ENCODE peak calls at places on chromosomes 3 and 15, in four cellular contexts. One of them, this sample, is unnamed. For H3K4me1 and H4K20me1, the result is how much of the 10 kb centered on the place peaks cover.

GRCh38 chr15:65804252-65804931 is 12.3 kb upstream of the DENND4A start:
- DNase-seq in HepG2: peak
- DNase-seq in GM12878: no peak
- DNase-seq in K562: no peak
- DNase-seq in this sample: no peak

GRCh38 chr3:112752092-112752512 is 94.6 kb downstream of the CD200R1L start:
- DNase-seq in GM12878: no peak
- DNase-seq in K562: no peak
- DNase-seq in HepG2: no peak
- DNase-seq in this sample: no peak

GRCh38 chr3:49329201-49329600 is 10.7 kb downstream of the USP4 start:
- DNase-seq in GM12878: no peak
- DNase-seq in K562: no peak
- DNase-seq in HepG2: no peak
- DNase-seq in this sample: no peak

GRCh38 chr3:190606596-190606995 is 92.7 kb downstream of the IL1RAP start:
- DNase-seq in GM12878: no peak
- DNase-seq in K562: no peak
- DNase-seq in HepG2: no peak
- DNase-seq in this sample: no peak

GRCh38 chr15:80967451-80967850 is 22.2 kb downstream of the MESD start:
- DNase-seq in HepG2: peak
- DNase-seq in GM12878: no peak
- DNase-seq in K562: no peak
- DNase-seq in this sample: no peak

GRCh38 chr15:78301326-78301725 is 1.9 kb upstream of the SKIC8 start:
- DNase-seq in GM12878: peak
- DNase-seq in HepG2: no peak
- DNase-seq in K562: no peak
- DNase-seq in this sample: no peak

GRCh38 chr3:156685198-156685597 is 10.8 kb downstream of the TIPARP start:
- DNase-seq in HepG2: no peak
- DNase-seq in GM12878: no peak
- DNase-seq in K562: no peak
- DNase-seq in this sample: no peak

GRCh38 chr3:194397757-194398312 is 1.2 kb downstream of the GP5 start:
- DNase-seq in K562: no peak
- DNase-seq in GM12878: no peak
- DNase-seq in HepG2: no peak
- DNase-seq in this sample: peak

GRCh38 chr15:85142324-85142723 is 160.7 kb downstream of the PDE8A start:
- DNase-seq in GM12878: no peak
- DNase-seq in K562: no peak
- DNase-seq in HepG2: no peak
- DNase-seq in this sample: peak

GRCh38 chr3:111715911-111716523 is 120.9 kb upstream of the ZBED2 start:
- DNase-seq in K562: peak
- DNase-seq in GM12878: no peak
- DNase-seq in HepG2: peak
- DNase-seq in this sample: peak

GRCh38 chr15:63626955-63627354 is 29.8 kb downstream of the FBXL22 start:
- DNase-seq in GM12878: peak
- DNase-seq in HepG2: no peak
- DNase-seq in K562: no peak
- DNase-seq in this sample: no peak

GRCh38 chr15:63250312-63250965 is 27.0 kb upstream of the APH1B start:
- DNase-seq in K562: no peak
- DNase-seq in GM12878: no peak
- DNase-seq in HepG2: no peak
- DNase-seq in this sample: no peak

GRCh38 chr15:70854669-70854976 is 666 bp upstream of the LARP6 start:
- DNase-seq in GM12878: no peak
- DNase-seq in K562: no peak
- DNase-seq in HepG2: no peak
- DNase-seq in this sample: peak

GRCh38 chr15:66390670-66391069 is 4.0 kb downstream of the MAP2K1 start:
- DNase-seq in K562: no peak
- DNase-seq in GM12878: peak
- DNase-seq in HepG2: no peak
- DNase-seq in this sample: no peak

GRCh38 chr15:73965730-73966103 is 26.4 kb downstream of the STOML1 start:
- DNase-seq in K562: no peak
- DNase-seq in HepG2: no peak
- DNase-seq in GM12878: no peak
- DNase-seq in this sample: no peak

GRCh38 chr15:96974761-96975160 is 644.3 kb downstream of the NR2F2 start:
- DNase-seq in HepG2: no peak
- DNase-seq in GM12878: no peak
- DNase-seq in K562: no peak
- DNase-seq in this sample: peak

GRCh38 chr3:71641669-71642068 is 58.1 kb upstream of the FOXP1 start:
- DNase-seq in K562: peak
- DNase-seq in GM12878: peak
- DNase-seq in HepG2: peak
- DNase-seq in this sample: no peak

GRCh38 chr3:123296836-123297626 is 95.3 kb downstream of the SEC22A start:
- DNase-seq in K562: no peak
- DNase-seq in HepG2: no peak
- DNase-seq in GM12878: no peak
- DNase-seq in this sample: no peak

GRCh38 chr15:90482124-90483011 is 47.4 kb upstream of the CRTC3 start:
- DNase-seq in HepG2: peak
- DNase-seq in GM12878: no peak
- DNase-seq in K562: peak
- DNase-seq in this sample: peak

GRCh38 chr3:15009156-15009555 is 56.0 kb downstream of the MRPS25 start:
- DNase-seq in GM12878: no peak
- DNase-seq in K562: no peak
- DNase-seq in HepG2: no peak
- DNase-seq in this sample: no peak

GRCh38 chr3:188721990-188722389 is 449.8 kb upstream of the TPRG1 start:
- DNase-seq in K562: no peak
- DNase-seq in GM12878: no peak
- DNase-seq in HepG2: no peak
- DNase-seq in this sample: no peak

GRCh38 chr3:71542548-71543370 is 40.8 kb downstream of the FOXP1 start:
- DNase-seq in HepG2: no peak
- DNase-seq in GM12878: no peak
- DNase-seq in K562: peak
- DNase-seq in this sample: peak

GRCh38 chr3:9934235-9934621 is 594 bp downstream of the CRELD1 start:
- DNase-seq in GM12878: no peak
- DNase-seq in K562: peak
- DNase-seq in HepG2: no peak
- DNase-seq in this sample: no peak

GRCh38 chr15:82572311-82572710 is 32.1 kb upstream of the RPS17 start:
- DNase-seq in K562: no peak
- DNase-seq in HepG2: no peak
- DNase-seq in GM12878: no peak
- DNase-seq in this sample: no peak

GRCh38 chr3:157464283-157464682 is 27.6 kb downstream of the PTX3 start:
- DNase-seq in K562: no peak
- DNase-seq in HepG2: no peak
- DNase-seq in GM12878: no peak
- DNase-seq in this sample: no peak

GRCh38 chr3:141840737-141841544 is 35.5 kb upstream of the ATP1B3 start:
- DNase-seq in K562: no peak
- DNase-seq in GM12878: no peak
- DNase-seq in HepG2: no peak
- DNase-seq in this sample: peak

GRCh38 chr15:61382927-61383326 is 153.8 kb upstream of the RORA start:
- DNase-seq in K562: no peak
- DNase-seq in GM12878: no peak
- DNase-seq in HepG2: no peak
- DNase-seq in this sample: no peak

GRCh38 chr3:76147846-76148245 is 362.5 kb upstream of the ZNF717 start:
- DNase-seq in K562: no peak
- DNase-seq in GM12878: no peak
- DNase-seq in HepG2: no peak
- DNase-seq in this sample: no peak

GRCh38 chr3:159451067-159451466 is 537.6 kb upstream of the IL12A start:
- DNase-seq in GM12878: no peak
- DNase-seq in HepG2: peak
- DNase-seq in K562: no peak
- DNase-seq in this sample: no peak

GRCh38 chr3:13722178-13722577 is 157.7 kb downstream of the WNT7A start:
- DNase-seq in HepG2: no peak
- DNase-seq in K562: no peak
- DNase-seq in GM12878: no peak
- DNase-seq in this sample: no peak

GRCh38 chr3:99319961-99320360 is 318.4 kb upstream of the COL8A1 start:
- DNase-seq in HepG2: no peak
- DNase-seq in K562: no peak
- DNase-seq in GM12878: no peak
- DNase-seq in this sample: peak

GRCh38 chr3:48440590-48440958 is 517 bp downstream of the TMA7 start:
- DNase-seq in GM12878: no peak
- DNase-seq in HepG2: no peak
- DNase-seq in K562: no peak
- DNase-seq in this sample: peak

GRCh38 chr3:38966956-38967795 is 84.6 kb downstream of the SCN11A start:
- DNase-seq in HepG2: no peak
- DNase-seq in GM12878: no peak
- DNase-seq in K562: no peak
- DNase-seq in this sample: no peak

GRCh38 chr15:33729648-33730047 is 238.6 kb upstream of the CHRM5 start:
- DNase-seq in HepG2: peak
- DNase-seq in GM12878: no peak
- DNase-seq in K562: no peak
- DNase-seq in this sample: peak

GRCh38 chr3:20401253-20401652 is 215.2 kb upstream of the SGO1 start:
- DNase-seq in HepG2: no peak
- DNase-seq in K562: no peak
- DNase-seq in GM12878: no peak
- DNase-seq in this sample: no peak

GRCh38 chr3:71406945-71407629 is 176.4 kb downstream of the FOXP1 start:
- DNase-seq in GM12878: no peak
- DNase-seq in HepG2: no peak
- DNase-seq in K562: no peak
- DNase-seq in this sample: no peak

GRCh38 chr3:53242155-53242554 is 13.7 kb downstream of the TKT start:
- DNase-seq in HepG2: no peak
- DNase-seq in GM12878: no peak
- DNase-seq in K562: no peak
- DNase-seq in this sample: no peak
- H3K4me1 ChIP-seq in HepG2: under half
- H3K4me1 ChIP-seq in GM12878: under half
- H3K4me1 ChIP-seq in K562: under half
- H3K4me1 ChIP-seq in this sample: under half

DNA sequence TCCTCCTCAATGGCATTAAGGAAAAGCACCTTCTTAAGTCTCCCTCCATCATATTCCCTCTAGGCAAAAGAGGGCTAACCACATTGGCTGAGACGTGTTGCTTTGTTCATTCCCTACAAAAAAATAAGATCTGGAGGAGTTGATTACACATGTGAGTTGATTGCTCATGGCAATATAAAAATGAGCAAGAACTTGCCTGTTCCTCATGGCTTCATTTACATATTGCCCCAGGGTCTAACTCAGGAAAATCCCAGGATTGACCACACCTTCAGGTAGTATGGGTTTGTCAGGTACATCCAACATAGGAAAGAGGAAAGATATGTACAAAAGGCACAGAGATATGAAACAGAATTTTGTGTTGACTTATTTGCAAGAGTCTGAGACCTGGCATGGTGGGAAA is 35.5 kb downstream of the NFKBIZ start:
- DNase-seq in K562: no peak
- DNase-seq in HepG2: no peak
- DNase-seq in GM12878: no peak
- DNase-seq in this sample: no peak
- H4K20me1 ChIP-seq in K562: under half
- H4K20me1 ChIP-seq in HepG2: under half
- H4K20me1 ChIP-seq in GM12878: under half
- H4K20me1 ChIP-seq in this sample: under half

GRCh38 chr3:172101107-172101506 is 61.7 kb downstream of the FNDC3B start:
- DNase-seq in HepG2: peak
- DNase-seq in GM12878: peak
- DNase-seq in K562: no peak
- DNase-seq in this sample: no peak
- TF ChIP-seq MYC in HepG2: no peak
- TF ChIP-seq MYC in GM12878: no peak
- TF ChIP-seq MYC in K562: no peak
- TF ChIP-seq MYC in this sample: no peak

GRCh38 chr15:93065641-93066045 is 23.4 kb downstream of the RGMA start:
- DNase-seq in GM12878: no peak
- DNase-seq in HepG2: no peak
- DNase-seq in K562: no peak
- DNase-seq in this sample: no peak
- H3K4me1 ChIP-seq in GM12878: under half
- H3K4me1 ChIP-seq in HepG2: under half
- H3K4me1 ChIP-seq in K562: under half
- H3K4me1 ChIP-seq in this sample: under half

GRCh38 chr3:32551087-32551486 is 19.6 kb downstream of the DYNC1LI1 start:
- DNase-seq in HepG2: no peak
- DNase-seq in GM12878: no peak
- DNase-seq in K562: no peak
- DNase-seq in this sample: no peak
- H4K20me1 ChIP-seq in HepG2: under half
- H4K20me1 ChIP-seq in GM12878: under half
- H4K20me1 ChIP-seq in K562: under half
- H4K20me1 ChIP-seq in this sample: under half

GRCh38 chr3:197528190-197528589 is 27.6 kb downstream of the BDH1 start:
- DNase-seq in GM12878: no peak
- DNase-seq in K562: no peak
- DNase-seq in HepG2: no peak
- DNase-seq in this sample: no peak

GRCh38 chr3:197527569-197527968 is 28.2 kb downstream of the BDH1 start:
- DNase-seq in HepG2: no peak
- DNase-seq in K562: no peak
- DNase-seq in GM12878: no peak
- DNase-seq in this sample: no peak

GRCh38 chr3:197523551-197523950 is 32.2 kb downstream of the BDH1 start:
- DNase-seq in K562: no peak
- DNase-seq in HepG2: no peak
- DNase-seq in GM12878: no peak
- DNase-seq in this sample: no peak

GRCh38 chr3:197524128-197524527 is 31.6 kb downstream of the BDH1 start:
- DNase-seq in K562: no peak
- DNase-seq in GM12878: no peak
- DNase-seq in HepG2: no peak
- DNase-seq in this sample: no peak

DNA sequence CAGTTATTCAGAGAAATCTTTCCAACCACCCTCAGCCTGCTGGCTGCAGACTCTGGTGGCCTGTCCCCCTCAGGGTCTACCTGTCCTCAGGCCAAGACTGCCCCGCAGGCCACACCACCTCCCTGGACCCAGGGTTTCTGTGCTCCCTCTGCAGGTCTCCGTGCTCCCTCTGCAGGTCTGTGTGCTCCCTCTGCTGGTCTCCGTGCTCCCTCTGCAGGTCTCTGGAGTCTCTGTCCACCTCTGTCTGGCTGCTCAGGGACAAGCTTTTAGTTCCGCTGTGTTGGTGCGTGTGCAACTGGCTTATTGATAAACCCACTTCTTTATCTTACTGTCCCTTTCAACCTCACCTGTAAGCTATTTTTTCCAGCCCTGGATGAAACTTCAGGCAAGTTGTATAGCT is 30.1 kb downstream of the BDH1 start:
- DNase-seq in GM12878: no peak
- DNase-seq in K562: no peak
- DNase-seq in HepG2: peak
- DNase-seq in this sample: no peak
- TF ChIP-seq MYC in GM12878: no peak
- TF ChIP-seq MYC in K562: no peak
- TF ChIP-seq MYC in HepG2: no peak
- TF ChIP-seq MYC in this sample: no peak